ENCODE peak calls at places on chromosome 18, in seven cellular contexts. Z is heart left ventricle; W is CD8-positive, alpha-beta memory T cell; R is A549; E is retinal pigment epithelial cell; A is MM.1S; U is thoracic aorta. K is an unnamed sample.

GRCh38 chr18:47800192-47800591 is 130.3 kb downstream of the SMAD2 start:
- DNase-seq in Z (no peak), W (no peak), R (no peak), E (no peak), A (no peak), U (no peak), K (no peak)

GRCh38 chr18:63155169-63155852 is 164.3 kb downstream of the BCL2 start:
- DNase-seq in Z (peak), W (peak), R (peak), E (no peak), A (peak), U (no peak), K (peak)

GRCh38 chr18:59079264-59079972 is 60.3 kb upstream of the SEC11C start:
- DNase-seq in Z (no peak), W (no peak), R (no peak), E (no peak), A (no peak), U (no peak), K (no peak)

GRCh38 chr18:46220116-46220515 is 115.9 kb downstream of the HAUS1 start:
- DNase-seq in Z (no peak), W (no peak), R (no peak), E (no peak), A (no peak), U (no peak), K (no peak)

GRCh38 chr18:72652990-72653593 is 109.0 kb upstream of the CBLN2 start:
- DNase-seq in Z (no peak), W (no peak), R (peak), E (no peak), A (peak), U (no peak), K (peak)

GRCh38 chr18:45783097-45784075 is 42.1 kb upstream of the SIGLEC15 start:
- DNase-seq in Z (no peak), W (no peak), R (peak), E (no peak), A (no peak), U (no peak), K (no peak)

GRCh38 chr18:14945286-14945685 is 197.3 kb downstream of the ANKRD30B start:
- DNase-seq in Z (no peak), W (no peak), R (no peak), E (no peak), A (no peak), U (no peak), K (no peak)

GRCh38 chr18:57846258-57846657 is 43.1 kb upstream of the ATP8B1 start:
- DNase-seq in Z (no peak), W (no peak), R (peak), E (peak), A (no peak), U (no peak), K (no peak)

GRCh38 chr18:23738575-23738974 is 49.3 kb downstream of the LAMA3 start:
- DNase-seq in Z (no peak), W (no peak), R (no peak), E (no peak), A (no peak), U (no peak), K (no peak)

GRCh38 chr18:26470011-26470637 is 78.2 kb downstream of the KCTD1 start:
- DNase-seq in Z (no peak), W (no peak), R (no peak), E (no peak), A (no peak), U (no peak), K (no peak)

GRCh38 chr18:42038936-42039335 is 83.9 kb downstream of the PIK3C3 start:
- DNase-seq in Z (no peak), W (no peak), R (peak), E (peak), A (no peak), U (no peak), K (no peak)

GRCh38 chr18:72692595-72692994 is 148.5 kb upstream of the CBLN2 start:
- DNase-seq in Z (no peak), W (no peak), R (no peak), E (no peak), A (no peak), U (no peak), K (no peak)

GRCh38 chr18:32730068-32730467 is 42.8 kb downstream of the KLHL14 start:
- DNase-seq in Z (no peak), W (no peak), R (no peak), E (no peak), A (no peak), U (no peak), K (no peak)

GRCh38 chr18:10114727-10115463 is 201.1 kb downstream of the VAPA start:
- DNase-seq in Z (no peak), W (no peak), R (no peak), E (no peak), A (no peak), U (no peak), K (no peak)

DNA sequence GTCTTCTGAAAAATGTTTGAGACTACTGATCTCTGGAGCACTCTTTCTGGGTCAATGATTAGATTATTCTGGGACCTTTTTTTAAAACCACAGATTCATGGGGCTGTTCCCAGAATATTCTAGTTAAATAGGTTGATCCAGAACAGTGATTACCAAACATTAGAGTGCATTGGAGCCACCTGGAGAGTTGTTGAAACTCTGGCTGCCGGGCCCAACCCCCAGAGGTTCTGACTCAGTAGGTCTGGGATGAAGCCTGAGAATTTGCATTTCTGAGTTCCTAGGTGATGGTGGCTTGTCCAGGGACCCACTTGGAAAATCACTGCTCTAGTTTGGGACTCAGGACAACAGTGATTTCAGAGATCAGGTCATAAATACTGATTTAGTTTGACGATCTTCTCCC is 197.3 kb downstream of the PTPRM start:
- DNase-seq in Z (no peak), W (no peak), R (no peak), E (no peak), A (no peak), U (no peak), K (no peak)
- H3K4me3 ChIP-seq in Z (no peak), W (no peak), R (no peak), E (no peak), A (no peak), U (no peak), K (no peak)

GRCh38 chr18:77208969-77209368 is 40.7 kb upstream of the GALR1 start:
- DNase-seq in Z (peak), W (peak), R (no peak), E (no peak), A (peak), U (no peak), K (peak)
- H3K4me3 ChIP-seq in Z (peak), W (peak), R (no peak), E (no peak), A (peak), U (peak), K (peak)

GRCh38 chr18:7822435-7823425 is 255.6 kb downstream of the PTPRM start:
- DNase-seq in Z (peak), W (no peak), R (no peak), E (no peak), A (peak), U (no peak), K (no peak)
- H3K4me3 ChIP-seq in Z (no peak), W (no peak), R (no peak), E (no peak), A (peak), U (peak), K (no peak)

GRCh38 chr18:815353-815752 is 3.3 kb upstream of the YES1 start:
- DNase-seq in Z (no peak), W (no peak), R (no peak), E (no peak), A (no peak), U (no peak), K (no peak)

GRCh38 chr18:812673-813404 is 797 bp upstream of the YES1 start:
- DNase-seq in Z (peak), W (peak), R (peak), E (peak), A (peak), U (peak), K (peak)

GRCh38 chr18:812123-812672 is at the start of gene YES1:
- DNase-seq in Z (peak), W (peak), R (peak), E (peak), A (peak), U (peak), K (peak)

GRCh38 chr18:814300-815084 is 2.5 kb upstream of the YES1 start:
- DNase-seq in Z (no peak), W (no peak), R (no peak), E (no peak), A (no peak), U (no peak), K (no peak)

GRCh38 chr18:813405-814071 is 1.5 kb upstream of the YES1 start:
- DNase-seq in Z (no peak), W (no peak), R (no peak), E (no peak), A (no peak), U (no peak), K (no peak)
- H3K4me3 ChIP-seq in Z (no peak), W (peak), R (peak), E (peak), A (no peak), U (peak), K (no peak)

DNA sequence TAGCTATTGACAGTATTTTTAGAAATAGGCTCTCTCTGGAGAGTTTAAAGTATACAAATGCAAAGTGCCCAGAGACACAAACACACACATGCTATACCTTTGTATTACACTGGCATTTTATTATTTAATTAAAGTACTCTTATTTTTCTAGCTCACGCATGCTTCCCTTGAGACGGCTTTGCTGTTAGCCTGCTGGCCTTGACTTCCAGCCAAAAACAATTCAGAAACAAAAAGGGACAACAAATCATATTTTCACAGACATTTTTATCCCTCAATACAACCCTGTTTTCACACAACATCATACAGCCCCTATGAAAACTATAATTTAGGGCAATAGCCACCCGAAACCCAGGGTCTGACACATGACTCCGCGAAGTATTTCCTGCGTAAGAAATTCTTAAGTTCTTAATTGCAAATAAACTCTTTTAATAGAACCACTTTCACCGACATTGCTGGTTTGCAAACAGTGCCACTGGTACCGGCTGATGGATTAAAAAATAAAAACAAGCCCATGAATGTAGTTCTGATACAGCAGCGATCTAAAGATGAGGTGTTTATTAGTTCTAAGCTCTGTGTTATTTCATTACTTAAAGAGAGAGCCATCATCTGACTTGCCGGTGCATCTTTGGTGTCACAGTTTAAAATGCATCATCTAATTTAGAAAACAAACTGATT is 185.1 kb downstream of the TCF4 start:
- DNase-seq in Z (no peak), W (no peak), R (no peak), E (no peak), A (no peak), U (no peak), K (no peak)
- H3K4me3 ChIP-seq in Z (peak), W (no peak), R (no peak), E (peak), A (no peak), U (peak), K (no peak)

DNA sequence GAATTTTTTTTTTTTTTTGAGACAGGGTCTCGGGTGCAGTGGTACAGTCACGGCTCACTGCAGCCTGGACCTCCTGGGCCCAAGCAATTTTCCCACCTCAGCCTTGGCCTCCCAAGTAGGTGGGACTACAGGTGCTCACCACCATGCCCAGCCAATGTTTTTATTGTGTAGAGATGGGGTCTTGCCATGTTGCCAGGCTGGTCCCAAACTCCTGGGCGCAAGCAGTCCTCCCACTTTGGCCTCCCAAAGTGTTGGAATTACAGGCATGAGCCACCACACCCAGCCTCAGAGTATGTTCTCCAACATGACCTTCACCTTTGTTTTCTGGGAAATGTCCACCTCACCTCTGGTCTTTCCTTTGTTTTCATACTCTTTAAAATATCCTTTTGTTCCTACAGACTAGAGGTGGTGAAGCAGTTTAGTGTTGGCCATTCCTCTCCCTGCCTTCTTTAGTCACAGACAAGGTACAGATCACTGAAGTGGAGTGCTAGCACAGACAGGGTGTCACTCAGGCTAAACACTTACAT is 19.5 kb upstream of the MOCOS start:
- DNase-seq in Z (no peak), W (no peak), R (no peak), E (no peak), A (no peak), U (no peak), K (no peak)
- H3K4me3 ChIP-seq in Z (no peak), W (no peak), R (no peak), E (no peak), A (no peak), U (no peak), K (no peak)

GRCh38 chr18:48942086-48942485 is 8.7 kb downstream of the SMAD7 start:
- DNase-seq in Z (no peak), W (no peak), R (no peak), E (no peak), A (peak), U (no peak), K (no peak)
- H3K4me3 ChIP-seq in Z (no peak), W (peak), R (peak), E (peak), A (peak), U (peak), K (no peak)

DNA sequence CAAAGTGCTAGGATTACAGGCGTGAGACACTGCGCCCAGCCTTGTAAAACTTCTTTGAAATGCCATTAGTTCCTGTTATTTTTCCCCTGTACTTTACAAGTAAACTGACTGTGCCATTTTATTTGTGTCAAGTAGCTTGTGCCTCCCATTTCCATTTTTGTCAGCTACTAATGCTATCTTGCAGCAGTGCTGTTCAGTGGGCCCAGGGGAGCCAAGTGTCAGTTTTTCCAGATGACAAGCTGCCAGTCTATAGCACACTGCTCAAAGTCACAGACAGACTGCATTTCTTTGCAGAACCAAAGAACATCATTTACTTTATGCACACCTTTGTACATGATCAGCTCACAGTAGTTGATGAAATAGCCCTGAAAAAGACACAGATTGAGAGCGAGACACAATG is 901.3 kb upstream of the CDH2 start:
- DNase-seq in Z (no peak), W (no peak), R (no peak), E (no peak), A (no peak), U (no peak), K (no peak)
- H3K4me3 ChIP-seq in Z (no peak), W (no peak), R (no peak), E (no peak), A (no peak), U (no peak), K (no peak)

DNA sequence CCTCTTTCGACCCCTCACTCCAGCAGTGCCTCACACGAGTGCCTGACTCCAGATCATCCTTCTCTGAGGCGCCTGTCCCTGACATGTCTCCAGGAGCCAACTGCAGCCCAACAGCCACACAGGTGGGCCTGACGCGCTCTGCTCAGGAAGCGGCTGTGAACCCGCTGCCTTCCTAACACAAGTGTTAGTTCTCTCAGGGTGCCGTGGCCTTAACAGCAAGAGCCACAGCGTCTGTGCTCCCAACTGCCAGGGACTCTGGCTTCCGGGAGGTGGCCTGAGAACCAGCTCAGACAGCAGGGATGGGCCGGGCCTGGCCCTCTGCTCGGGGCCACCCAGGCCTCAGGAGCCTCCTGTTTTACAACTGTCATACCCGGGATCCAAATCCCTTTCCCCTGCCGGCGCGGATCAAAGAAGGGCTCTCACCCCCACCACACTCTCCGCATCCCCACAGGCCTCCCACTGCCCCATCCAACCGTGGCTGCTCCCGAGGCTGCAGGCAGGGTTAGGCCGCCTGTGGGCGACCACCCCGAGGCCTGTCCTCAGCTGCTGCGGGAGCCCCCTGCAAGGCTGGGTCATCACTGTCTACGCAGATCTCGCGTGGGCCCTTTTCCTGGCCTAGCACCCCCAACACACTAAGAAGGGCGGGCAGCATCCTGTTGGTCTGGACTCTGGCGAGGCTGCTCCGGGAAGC is 114.2 kb upstream of the ZNF236 start:
- DNase-seq in Z (no peak), W (no peak), R (no peak), E (no peak), A (no peak), U (no peak), K (peak)
- H3K4me3 ChIP-seq in Z (no peak), W (no peak), R (no peak), E (no peak), A (no peak), U (no peak), K (no peak)